ENCODE peak calls at places on chromosomes 5 and 9, in four cellular contexts. One of them, this sample, is unnamed.

GRCh38 chr9:72326643-72327042 is 38.4 kb downstream of the ZFAND5 start:
- DNase-seq in GM12878: no peak
- DNase-seq in H1: no peak
- DNase-seq in HepG2: no peak
- DNase-seq in this sample: no peak

GRCh38 chr9:124366476-124367220 is 48.6 kb downstream of the PSMB7 start:
- DNase-seq in GM12878: no peak
- DNase-seq in H1: no peak
- DNase-seq in HepG2: no peak
- DNase-seq in this sample: no peak

GRCh38 chr9:81305561-81306182 is 383.7 kb downstream of the TLE1 start:
- DNase-seq in GM12878: no peak
- DNase-seq in H1: no peak
- DNase-seq in HepG2: peak
- DNase-seq in this sample: no peak

GRCh38 chr5:72108200-72109050 is 1.1 kb downstream of the MAP1B start:
- DNase-seq in GM12878: no peak
- DNase-seq in H1: peak
- DNase-seq in HepG2: peak
- DNase-seq in this sample: peak

GRCh38 chr9:104795857-104796256 is 31.9 kb downstream of the NIPSNAP3B start:
- DNase-seq in GM12878: no peak
- DNase-seq in H1: peak
- DNase-seq in HepG2: no peak
- DNase-seq in this sample: no peak

GRCh38 chr5:143582869-143583268 is 179.4 kb upstream of the NR3C1 start:
- DNase-seq in GM12878: no peak
- DNase-seq in H1: no peak
- DNase-seq in HepG2: no peak
- DNase-seq in this sample: no peak

GRCh38 chr5:89342106-89342876 is 459.3 kb upstream of the MEF2C start:
- DNase-seq in GM12878: peak
- DNase-seq in H1: no peak
- DNase-seq in HepG2: no peak
- DNase-seq in this sample: no peak

GRCh38 chr9:7403839-7404238 is 395.7 kb downstream of the DMAC1 start:
- DNase-seq in GM12878: no peak
- DNase-seq in H1: no peak
- DNase-seq in HepG2: no peak
- DNase-seq in this sample: no peak

GRCh38 chr5:71904852-71905251 is 185.8 kb downstream of the CARTPT start:
- DNase-seq in GM12878: no peak
- DNase-seq in H1: no peak
- DNase-seq in HepG2: no peak
- DNase-seq in this sample: no peak

GRCh38 chr5:56440871-56441740 is 208.0 kb upstream of the ANKRD55 start:
- DNase-seq in GM12878: no peak
- DNase-seq in H1: no peak
- DNase-seq in HepG2: peak
- DNase-seq in this sample: no peak

GRCh38 chr5:77518304-77518703 is 26.2 kb upstream of the WDR41 start:
- DNase-seq in GM12878: no peak
- DNase-seq in H1: no peak
- DNase-seq in HepG2: peak
- DNase-seq in this sample: no peak

GRCh38 chr5:147760086-147760485 is 22.4 kb downstream of the JAKMIP2 start:
- DNase-seq in GM12878: no peak
- DNase-seq in H1: no peak
- DNase-seq in HepG2: no peak
- DNase-seq in this sample: no peak

GRCh38 chr9:86563959-86564358 is 209.7 kb upstream of the TUT7 start:
- DNase-seq in GM12878: no peak
- DNase-seq in H1: no peak
- DNase-seq in HepG2: no peak
- DNase-seq in this sample: no peak

GRCh38 chr9:125631391-125632085 is 75.5 kb downstream of the MAPKAP1 start:
- DNase-seq in GM12878: no peak
- DNase-seq in H1: no peak
- DNase-seq in HepG2: peak
- DNase-seq in this sample: peak

GRCh38 chr9:125630436-125630835 is 76.6 kb downstream of the MAPKAP1 start:
- DNase-seq in GM12878: no peak
- DNase-seq in H1: no peak
- DNase-seq in HepG2: no peak
- DNase-seq in this sample: no peak

GRCh38 chr9:125633116-125633743 is 73.8 kb downstream of the MAPKAP1 start:
- DNase-seq in GM12878: no peak
- DNase-seq in H1: no peak
- DNase-seq in HepG2: no peak
- DNase-seq in this sample: no peak

GRCh38 chr9:125634040-125634717 is 72.8 kb downstream of the MAPKAP1 start:
- DNase-seq in GM12878: no peak
- DNase-seq in H1: no peak
- DNase-seq in HepG2: no peak
- DNase-seq in this sample: no peak

GRCh38 chr9:125632321-125633115 is 74.5 kb downstream of the MAPKAP1 start:
- DNase-seq in GM12878: peak
- DNase-seq in H1: no peak
- DNase-seq in HepG2: peak
- DNase-seq in this sample: peak
- TF ChIP-seq EP300 in GM12878: peak
- TF ChIP-seq EP300 in H1: no peak
- TF ChIP-seq EP300 in HepG2: no peak
- TF ChIP-seq EP300 in this sample: no peak

GRCh38 chr5:137782055-137782454 is 27.9 kb upstream of the HNRNPA0 start:
- DNase-seq in GM12878: no peak
- DNase-seq in H1: no peak
- DNase-seq in HepG2: no peak
- DNase-seq in this sample: no peak

GRCh38 chr5:137778772-137779564 is 24.8 kb upstream of the HNRNPA0 start:
- DNase-seq in GM12878: no peak
- DNase-seq in H1: no peak
- DNase-seq in HepG2: peak
- DNase-seq in this sample: peak
- TF ChIP-seq CREB1 in GM12878: no peak
- TF ChIP-seq CREB1 in H1: no peak
- TF ChIP-seq CREB1 in HepG2: no peak
- TF ChIP-seq CREB1 in this sample: no peak

DNA sequence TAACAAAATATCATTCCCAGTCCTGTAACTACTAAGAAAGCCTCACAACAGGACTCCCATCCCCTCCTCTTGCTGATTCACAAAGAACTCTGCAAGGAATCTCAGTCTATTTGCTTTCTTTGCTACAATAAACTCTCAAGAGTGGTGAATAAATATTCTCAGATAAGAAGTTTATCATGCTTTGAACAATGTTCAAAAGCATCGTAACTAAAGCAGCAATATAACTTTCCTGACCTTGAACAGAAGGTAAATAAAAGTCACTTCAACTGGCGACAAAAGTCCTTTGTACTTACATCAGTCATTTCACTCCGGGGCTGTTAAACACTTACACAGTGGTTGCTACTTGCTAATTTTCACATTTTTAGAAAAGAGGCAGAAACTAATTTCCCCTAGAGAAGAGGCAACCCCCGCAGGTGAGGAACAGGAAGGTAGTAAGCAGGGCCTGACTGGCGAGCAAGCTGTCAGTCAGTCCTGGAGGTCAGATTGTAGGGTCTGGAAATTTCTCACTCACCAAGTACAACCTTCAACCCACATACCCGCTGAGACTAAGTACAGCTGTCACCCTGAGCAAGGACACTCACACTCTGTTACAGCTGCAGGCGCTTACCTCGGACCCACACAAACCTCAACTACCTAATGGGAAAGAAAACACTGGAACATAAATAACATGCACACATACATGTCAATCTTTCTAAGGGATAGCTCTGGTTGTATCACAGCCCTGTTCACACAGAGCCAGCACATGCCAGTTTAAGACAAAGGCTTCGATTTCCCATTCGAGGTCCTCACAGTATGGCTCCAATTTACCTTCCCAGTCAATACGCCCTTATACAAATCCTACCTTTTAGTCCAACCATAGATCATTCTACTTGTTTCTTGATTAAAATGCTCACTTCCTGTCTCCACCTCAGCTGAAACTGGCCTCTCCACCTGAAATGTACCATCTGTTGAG is 104.6 kb upstream of the RETREG1 start:
- DNase-seq in GM12878: no peak
- DNase-seq in H1: no peak
- DNase-seq in HepG2: peak
- DNase-seq in this sample: no peak
- TF ChIP-seq EP300 in GM12878: no peak
- TF ChIP-seq EP300 in H1: no peak
- TF ChIP-seq EP300 in HepG2: peak
- TF ChIP-seq EP300 in this sample: no peak

GRCh38 chr9:84811726-84812074 is 142.2 kb downstream of the NTRK2 start:
- DNase-seq in GM12878: no peak
- DNase-seq in H1: no peak
- DNase-seq in HepG2: no peak
- DNase-seq in this sample: no peak

GRCh38 chr9:84822589-84823233 is 153.2 kb downstream of the NTRK2 start:
- DNase-seq in GM12878: peak
- DNase-seq in H1: no peak
- DNase-seq in HepG2: no peak
- DNase-seq in this sample: no peak

GRCh38 chr9:84819446-84819845 is 149.9 kb downstream of the NTRK2 start:
- DNase-seq in GM12878: no peak
- DNase-seq in H1: peak
- DNase-seq in HepG2: no peak
- DNase-seq in this sample: no peak

GRCh38 chr9:84815554-84815953 is 146.0 kb downstream of the NTRK2 start:
- DNase-seq in GM12878: no peak
- DNase-seq in H1: no peak
- DNase-seq in HepG2: no peak
- DNase-seq in this sample: no peak

DNA sequence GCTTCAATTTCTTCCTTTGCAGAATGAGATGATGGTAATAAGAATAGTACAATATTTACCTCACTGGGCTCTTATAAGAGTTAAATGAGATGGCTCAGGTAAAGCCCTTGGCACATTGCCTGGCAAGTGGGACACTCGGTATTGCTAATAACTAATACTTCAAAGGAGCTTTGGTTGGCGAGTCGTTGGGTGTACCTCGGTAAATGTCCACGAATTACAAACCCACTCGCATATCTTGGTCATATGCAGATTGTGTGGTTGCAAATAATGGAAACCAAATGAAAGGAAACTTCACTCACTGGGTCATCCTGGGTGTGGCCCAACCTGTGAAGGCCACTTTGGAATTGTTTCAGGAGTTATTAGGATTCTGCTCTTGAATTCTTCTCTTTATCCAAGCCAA is 147.5 kb downstream of the NTRK2 start:
- DNase-seq in GM12878: no peak
- DNase-seq in H1: no peak
- DNase-seq in HepG2: no peak
- DNase-seq in this sample: no peak
- TF ChIP-seq CREB1 in GM12878: no peak
- TF ChIP-seq CREB1 in H1: no peak
- TF ChIP-seq CREB1 in HepG2: no peak
- TF ChIP-seq CREB1 in this sample: no peak

DNA sequence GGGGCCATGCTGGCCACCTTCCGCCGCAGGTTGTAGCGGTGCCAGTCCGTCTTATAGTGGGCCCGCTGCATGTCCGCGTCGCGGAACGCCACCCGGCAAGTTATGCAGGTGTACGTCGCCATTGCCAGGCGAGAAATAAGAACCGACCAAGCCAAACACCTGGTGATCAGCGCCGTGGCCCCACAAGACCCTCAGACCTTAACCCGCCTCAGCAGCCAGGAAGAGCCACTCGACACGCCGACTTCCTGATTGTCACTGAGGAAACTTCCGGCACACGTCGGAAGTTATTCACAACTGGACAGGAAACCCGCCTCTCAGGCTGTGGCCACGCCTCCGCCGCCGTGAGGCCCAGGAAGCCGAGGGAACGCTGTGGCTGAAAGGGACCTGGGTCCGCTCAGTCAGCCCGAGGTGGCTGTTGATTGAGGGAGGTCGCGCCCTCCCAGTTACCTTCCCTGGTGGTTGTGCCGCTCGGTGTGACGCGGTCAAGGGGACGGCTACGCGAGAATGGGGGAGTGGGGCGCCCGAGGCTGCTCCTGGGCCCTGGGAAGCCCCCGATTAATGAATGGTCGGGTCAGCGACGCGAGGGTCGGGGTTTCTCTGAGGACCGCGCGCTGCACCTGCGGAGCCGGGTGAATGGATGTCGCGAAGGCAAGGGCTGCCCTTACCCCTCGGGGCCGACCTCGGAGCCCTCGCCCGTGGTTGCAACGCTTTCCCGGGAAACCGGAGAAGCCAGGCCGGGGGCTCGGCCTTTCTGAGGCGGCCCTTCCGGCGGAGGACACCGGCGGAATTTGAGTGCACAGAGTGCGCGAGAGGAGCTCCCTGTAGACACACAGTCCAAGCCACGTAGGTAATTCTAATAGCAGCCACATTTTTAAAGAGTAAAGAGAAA is at the start of gene ZNF622:
- DNase-seq in GM12878: peak
- DNase-seq in H1: peak
- DNase-seq in HepG2: peak
- DNase-seq in this sample: peak
- TF ChIP-seq EP300 in GM12878: no peak
- TF ChIP-seq EP300 in H1: no peak
- TF ChIP-seq EP300 in HepG2: no peak
- TF ChIP-seq EP300 in this sample: no peak

GRCh38 chr9:82673904-82674303 is 389.0 kb downstream of the RASEF start:
- DNase-seq in GM12878: no peak
- DNase-seq in H1: no peak
- DNase-seq in HepG2: no peak
- DNase-seq in this sample: no peak

GRCh38 chr9:82675605-82676004 is 387.3 kb downstream of the RASEF start:
- DNase-seq in GM12878: no peak
- DNase-seq in H1: no peak
- DNase-seq in HepG2: no peak
- DNase-seq in this sample: no peak

GRCh38 chr9:82670726-82671125 is 392.2 kb downstream of the RASEF start:
- DNase-seq in GM12878: no peak
- DNase-seq in H1: no peak
- DNase-seq in HepG2: no peak
- DNase-seq in this sample: no peak

GRCh38 chr9:82675102-82675501 is 387.8 kb downstream of the RASEF start:
- DNase-seq in GM12878: no peak
- DNase-seq in H1: no peak
- DNase-seq in HepG2: no peak
- DNase-seq in this sample: no peak

GRCh38 chr9:82673201-82673600 is 389.7 kb downstream of the RASEF start:
- DNase-seq in GM12878: no peak
- DNase-seq in H1: no peak
- DNase-seq in HepG2: no peak
- DNase-seq in this sample: no peak
- TF ChIP-seq CREB1 in GM12878: no peak
- TF ChIP-seq CREB1 in H1: no peak
- TF ChIP-seq CREB1 in HepG2: no peak
- TF ChIP-seq CREB1 in this sample: no peak